ENCODE peak calls at places on chromosomes 13 and 19, in seven cellular contexts. B is omental fat pad, H is breast epithelium, Z is cardiac muscle cell, N is WERI-Rb-1, G is pancreas, M is endothelial cell. S is an unnamed sample.

GRCh38 chr19:3304871-3305423 is 61.4 kb upstream of the NFIC start:
- DNase-seq in B (peak), H (peak), Z (peak), N (peak), G (peak), M (peak), S (peak)

GRCh38 chr19:46983097-46983496 is 36.5 kb upstream of the NPAS1 start:
- DNase-seq in B (no peak), H (no peak), Z (no peak), N (no peak), G (no peak), M (no peak), S (no peak)

GRCh38 chr13:35978607-35979316 is 152.4 kb downstream of the DCLK1 start:
- DNase-seq in B (no peak), H (no peak), Z (peak), N (peak), G (no peak), M (peak), S (no peak)

GRCh38 chr13:41311607-41312500 is 787 bp downstream of the NAA16 start:
- DNase-seq in B (peak), H (no peak), Z (peak), N (peak), G (peak), M (peak), S (peak)

GRCh38 chr19:31969110-31969509 is 376.3 kb upstream of the ZNF507 start:
- DNase-seq in B (no peak), H (no peak), Z (no peak), N (no peak), G (no peak), M (no peak), S (no peak)

GRCh38 chr13:50425772-50426171 is 410.5 kb downstream of the KCNRG start:
- DNase-seq in B (no peak), H (no peak), Z (no peak), N (no peak), G (no peak), M (no peak), S (no peak)

GRCh38 chr13:103101500-103101899 is 35.3 kb upstream of the SLC10A2 start:
- DNase-seq in B (no peak), H (no peak), Z (no peak), N (no peak), G (no peak), M (no peak), S (no peak)

GRCh38 chr13:110323172-110323851 is 16.2 kb downstream of the COL4A2 start:
- DNase-seq in B (no peak), H (no peak), Z (no peak), N (no peak), G (no peak), M (no peak), S (no peak)

GRCh38 chr19:17404621-17405249 is 695 bp downstream of the BST2 start:
- DNase-seq in B (no peak), H (no peak), Z (no peak), N (no peak), G (no peak), M (no peak), S (no peak)

GRCh38 chr13:68727165-68727564 is 1380.5 kb upstream of the ATXN8OS start:
- DNase-seq in B (no peak), H (no peak), Z (no peak), N (no peak), G (no peak), M (no peak), S (no peak)

GRCh38 chr19:39469567-39469966 is 11.1 kb upstream of the TIMM50 start:
- DNase-seq in B (no peak), H (no peak), Z (no peak), N (no peak), G (no peak), M (no peak), S (no peak)

GRCh38 chr19:17348700-17349099 is 11.3 kb downstream of the GTPBP3 start:
- DNase-seq in B (no peak), H (peak), Z (peak), N (no peak), G (no peak), M (peak), S (peak)

GRCh38 chr13:113612626-113613025 is 28.1 kb downstream of the TFDP1 start:
- DNase-seq in B (no peak), H (no peak), Z (no peak), N (no peak), G (no peak), M (no peak), S (no peak)

GRCh38 chr13:27349458-27349857 is 75.0 kb upstream of the GTF3A start:
- DNase-seq in B (no peak), H (no peak), Z (peak), N (no peak), G (no peak), M (no peak), S (no peak)

GRCh38 chr13:21595546-21595822 is 8.5 kb downstream of the MICU2 start:
- DNase-seq in B (no peak), H (no peak), Z (no peak), N (no peak), G (no peak), M (no peak), S (no peak)

GRCh38 chr13:98507060-98507797 is 69.7 kb downstream of the STK24 start:
- DNase-seq in B (no peak), H (peak), Z (peak), N (no peak), G (peak), M (peak), S (no peak)

GRCh38 chr13:49023441-49023840 is 47.7 kb downstream of the FNDC3A start:
- DNase-seq in B (no peak), H (no peak), Z (peak), N (no peak), G (no peak), M (no peak), S (no peak)

GRCh38 chr13:95608640-95609280 is 35.7 kb downstream of the DZIP1 start:
- DNase-seq in B (no peak), H (no peak), Z (no peak), N (peak), G (no peak), M (no peak), S (no peak)

GRCh38 chr13:73938375-73939070 is 195.7 kb downstream of the KLF12 start:
- DNase-seq in B (no peak), H (no peak), Z (peak), N (no peak), G (no peak), M (no peak), S (no peak)

GRCh38 chr13:22270881-22271280 is 600.0 kb downstream of the FGF9 start:
- DNase-seq in B (no peak), H (no peak), Z (no peak), N (no peak), G (no peak), M (no peak), S (no peak)

GRCh38 chr19:45879055-45879454 is 6.9 kb downstream of the IRF2BP1 start:
- DNase-seq in B (no peak), H (peak), Z (no peak), N (no peak), G (peak), M (no peak), S (no peak)

GRCh38 chr19:55091126-55091910 is 15.6 kb downstream of the EPS8L1 start:
- DNase-seq in B (no peak), H (no peak), Z (no peak), N (no peak), G (no peak), M (no peak), S (no peak)

GRCh38 chr13:110187501-110188161 is 119.3 kb downstream of the COL4A1 start:
- DNase-seq in B (peak), H (no peak), Z (peak), N (no peak), G (peak), M (no peak), S (no peak)

GRCh38 chr19:40822161-40822560 is 23.2 kb downstream of the EGLN2 start:
- DNase-seq in B (no peak), H (no peak), Z (no peak), N (peak), G (no peak), M (no peak), S (no peak)

GRCh38 chr19:17249887-17250548 is 4.3 kb upstream of the NR2F6 start:
- DNase-seq in B (no peak), H (no peak), Z (no peak), N (no peak), G (no peak), M (no peak), S (no peak)

GRCh38 chr19:3324405-3324856 is 42.0 kb upstream of the NFIC start:
- DNase-seq in B (peak), H (no peak), Z (peak), N (peak), G (no peak), M (peak), S (peak)

GRCh38 chr13:93224545-93224944 is 2.1 kb upstream of the GPC6 start:
- DNase-seq in B (no peak), H (no peak), Z (peak), N (no peak), G (no peak), M (no peak), S (no peak)

GRCh38 chr13:78241278-78241919 is 322.8 kb upstream of the EDNRB start:
- DNase-seq in B (no peak), H (no peak), Z (peak), N (peak), G (no peak), M (peak), S (peak)

GRCh38 chr13:31824705-31825512 is 85.6 kb downstream of the RXFP2 start:
- DNase-seq in B (no peak), H (no peak), Z (peak), N (no peak), G (no peak), M (no peak), S (no peak)

GRCh38 chr13:26425439-26426358 is 131.8 kb upstream of the WASF3 start:
- DNase-seq in B (no peak), H (no peak), Z (no peak), N (no peak), G (no peak), M (no peak), S (no peak)

GRCh38 chr19:3275583-3276340 is 51.3 kb downstream of the CELF5 start:
- DNase-seq in B (peak), H (peak), Z (peak), N (peak), G (peak), M (peak), S (peak)

GRCh38 chr13:50891206-50891605 is 18.4 kb upstream of the RNASEH2B start:
- DNase-seq in B (no peak), H (no peak), Z (no peak), N (no peak), G (no peak), M (no peak), S (no peak)

GRCh38 chr19:32570081-32570785 is 10.8 kb upstream of the PDCD5 start:
- DNase-seq in B (no peak), H (peak), Z (peak), N (peak), G (no peak), M (peak), S (peak)

GRCh38 chr13:99316657-99317244 is 9.6 kb upstream of the GPR183 start:
- DNase-seq in B (no peak), H (no peak), Z (no peak), N (no peak), G (peak), M (no peak), S (no peak)

DNA sequence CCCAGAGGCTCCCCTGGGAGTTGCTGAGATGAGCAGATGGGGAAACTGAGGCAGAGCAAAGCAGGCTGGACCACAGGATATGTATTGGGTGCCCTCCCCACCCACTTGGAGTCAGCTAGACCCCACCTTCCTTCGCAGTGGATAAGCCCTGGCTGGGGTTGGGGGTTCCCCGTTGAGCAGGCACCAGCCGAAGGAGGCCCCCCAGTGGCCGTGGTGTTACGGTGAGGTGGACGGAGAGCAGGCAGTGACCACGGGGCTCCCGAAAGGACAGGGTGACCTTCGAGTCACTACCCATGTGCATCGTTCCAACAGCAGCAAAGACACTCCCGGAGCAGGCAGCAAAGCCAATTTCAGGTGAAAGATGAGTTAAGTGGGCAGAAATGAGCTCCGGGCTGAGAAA is 62.4 kb upstream of the ADGRE5 start:
- DNase-seq in B (no peak), H (no peak), Z (no peak), N (peak), G (no peak), M (peak), S (no peak)
- TF ChIP-seq CTCF in B (no peak), H (no peak), Z (peak), N (peak), G (no peak), M (no peak), S (no peak)

GRCh38 chr19:43658001-43658400 is 12.0 kb downstream of the PLAUR start:
- DNase-seq in B (no peak), H (no peak), Z (no peak), N (no peak), G (no peak), M (no peak), S (no peak)

GRCh38 chr19:43664008-43664407 is 6.0 kb downstream of the PLAUR start:
- DNase-seq in B (no peak), H (no peak), Z (no peak), N (no peak), G (no peak), M (no peak), S (no peak)

GRCh38 chr19:43667524-43668405 is 2.2 kb downstream of the PLAUR start:
- DNase-seq in B (peak), H (no peak), Z (peak), N (no peak), G (peak), M (peak), S (no peak)

GRCh38 chr19:43660301-43660700 is 9.7 kb downstream of the PLAUR start:
- DNase-seq in B (no peak), H (no peak), Z (no peak), N (no peak), G (no peak), M (no peak), S (no peak)

GRCh38 chr19:43662487-43662886 is 7.5 kb downstream of the PLAUR start:
- DNase-seq in B (no peak), H (no peak), Z (peak), N (peak), G (no peak), M (no peak), S (no peak)
- TF ChIP-seq CTCF in B (no peak), H (no peak), Z (peak), N (peak), G (no peak), M (peak), S (peak)

GRCh38 chr19:5478925-5479588 is 23.8 kb downstream of the ZNRF4 start:
- DNase-seq in B (no peak), H (no peak), Z (no peak), N (no peak), G (no peak), M (no peak), S (no peak)

GRCh38 chr19:5478241-5478924 is 23.2 kb downstream of the ZNRF4 start:
- DNase-seq in B (no peak), H (no peak), Z (no peak), N (no peak), G (no peak), M (no peak), S (no peak)

GRCh38 chr19:5479958-5480357 is 24.7 kb downstream of the ZNRF4 start:
- DNase-seq in B (no peak), H (no peak), Z (no peak), N (peak), G (no peak), M (no peak), S (no peak)

GRCh38 chr19:5481957-5482356 is 26.7 kb downstream of the ZNRF4 start:
- DNase-seq in B (no peak), H (no peak), Z (no peak), N (no peak), G (no peak), M (no peak), S (no peak)

DNA sequence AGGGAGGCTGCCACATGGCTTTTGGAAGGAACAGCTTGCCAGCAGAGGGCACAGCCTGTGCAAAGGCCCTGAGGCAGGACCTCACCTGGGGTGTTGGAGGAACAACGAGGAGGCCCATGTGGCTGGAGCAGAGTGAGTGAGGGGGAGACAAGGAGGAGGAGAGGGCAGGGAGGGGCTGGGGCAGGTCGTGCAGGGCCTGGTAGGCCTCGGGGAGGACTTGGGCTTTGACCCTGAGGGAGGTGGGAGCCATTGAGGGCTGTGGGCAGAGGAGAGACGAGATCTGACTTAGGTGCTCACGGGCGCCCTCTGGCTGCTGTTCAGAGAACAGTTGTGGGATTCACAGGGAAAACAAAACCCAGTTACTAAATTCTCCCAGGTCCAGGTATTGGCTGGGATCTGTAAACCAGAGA is 25.2 kb downstream of the ZNRF4 start:
- DNase-seq in B (no peak), H (no peak), Z (peak), N (peak), G (no peak), M (peak), S (no peak)
- TF ChIP-seq CTCF in B (no peak), H (peak), Z (peak), N (peak), G (peak), M (peak), S (peak)

GRCh38 chr13:23811366-23812027 is 77.7 kb downstream of the MIPEP start:
- DNase-seq in B (no peak), H (no peak), Z (no peak), N (no peak), G (no peak), M (no peak), S (no peak)

GRCh38 chr13:23813635-23814034 is 75.6 kb downstream of the MIPEP start:
- DNase-seq in B (no peak), H (no peak), Z (no peak), N (no peak), G (no peak), M (no peak), S (no peak)

GRCh38 chr13:23808803-23809202 is 80.4 kb downstream of the MIPEP start:
- DNase-seq in B (no peak), H (no peak), Z (no peak), N (no peak), G (no peak), M (no peak), S (no peak)

GRCh38 chr13:23806874-23807522 is 82.2 kb downstream of the MIPEP start:
- DNase-seq in B (no peak), H (no peak), Z (no peak), N (no peak), G (no peak), M (no peak), S (no peak)

DNA sequence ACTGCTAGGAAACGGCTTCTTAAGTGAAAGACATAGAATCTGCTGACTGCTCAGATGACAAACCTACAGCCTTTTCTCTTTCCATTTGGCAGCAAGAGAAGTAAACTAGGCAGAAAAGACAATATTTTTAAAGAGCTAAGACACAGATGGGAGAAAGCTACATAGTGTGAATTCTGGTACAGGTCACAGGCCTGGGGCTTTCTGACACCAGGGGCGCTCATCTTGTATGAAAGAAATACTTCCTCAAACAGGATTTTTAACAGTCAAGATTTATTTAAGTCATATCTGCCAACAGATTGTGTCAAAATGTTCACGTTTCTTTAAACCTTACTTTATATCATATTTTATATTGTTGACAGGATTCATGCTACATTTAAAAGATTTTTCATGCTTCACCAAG is 78.4 kb downstream of the MIPEP start:
- DNase-seq in B (no peak), H (no peak), Z (no peak), N (no peak), G (no peak), M (no peak), S (no peak)
- TF ChIP-seq CTCF in B (no peak), H (no peak), Z (no peak), N (no peak), G (no peak), M (no peak), S (no peak)

GRCh38 chr19:1560281-1560882 is 7.7 kb downstream of the MEX3D start:
- DNase-seq in B (no peak), H (no peak), Z (no peak), N (no peak), G (no peak), M (no peak), S (no peak)

GRCh38 chr19:1556639-1557070 is 11.5 kb downstream of the MEX3D start:
- DNase-seq in B (no peak), H (no peak), Z (no peak), N (no peak), G (no peak), M (no peak), S (no peak)

GRCh38 chr19:1555802-1556638 is 12.1 kb downstream of the MEX3D start:
- DNase-seq in B (no peak), H (no peak), Z (no peak), N (no peak), G (no peak), M (no peak), S (no peak)

GRCh38 chr19:1561236-1561842 is 6.8 kb downstream of the MEX3D start:
- DNase-seq in B (no peak), H (no peak), Z (no peak), N (no peak), G (no peak), M (no peak), S (no peak)

GRCh38 chr19:1558552-1558951 is 9.6 kb downstream of the MEX3D start:
- DNase-seq in B (no peak), H (no peak), Z (no peak), N (no peak), G (no peak), M (no peak), S (no peak)
- TF ChIP-seq CTCF in B (no peak), H (no peak), Z (no peak), N (no peak), G (no peak), M (no peak), S (no peak)

GRCh38 chr19:48719263-48720171 is at the start of gene MAMSTR:
- DNase-seq in B (no peak), H (no peak), Z (no peak), N (peak), G (peak), M (no peak), S (no peak)
- TF ChIP-seq CTCF in B (no peak), H (no peak), Z (no peak), N (peak), G (no peak), M (no peak), S (no peak)

DNA sequence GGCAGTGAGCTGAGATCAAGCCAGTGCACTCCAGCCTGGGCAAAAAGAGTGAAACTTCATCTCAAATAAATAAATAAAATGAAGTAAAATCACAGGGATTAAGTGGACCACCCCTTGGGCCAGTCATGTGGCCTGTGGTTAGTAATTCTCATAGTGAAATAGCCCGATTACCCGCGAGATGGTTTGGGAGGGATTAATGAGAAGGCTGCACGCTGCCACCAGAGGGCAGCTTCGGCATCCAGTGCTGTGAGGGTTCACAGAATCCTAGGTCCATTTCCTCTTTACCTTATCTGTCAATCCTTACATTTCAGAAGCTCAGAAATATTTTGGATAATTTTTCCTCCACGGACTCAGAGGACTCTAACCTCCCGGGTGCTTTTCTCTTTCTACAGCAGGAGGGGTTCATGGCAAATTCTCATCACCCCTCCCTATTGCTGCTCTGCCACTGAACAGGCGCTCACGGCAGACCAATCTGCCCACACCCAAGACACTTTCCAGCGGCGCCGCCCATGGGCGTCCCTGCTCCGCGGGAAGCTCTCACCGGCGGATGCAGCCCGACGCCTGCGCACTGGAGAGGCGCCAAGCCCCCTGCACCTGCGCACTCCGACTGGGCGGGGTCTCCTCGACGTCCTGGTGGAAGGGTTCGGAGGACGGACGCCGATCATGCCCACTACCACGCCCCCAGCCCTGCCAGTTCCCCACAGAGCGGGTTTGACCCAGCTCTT is 11.0 kb downstream of the ZNF835 start:
- DNase-seq in B (no peak), H (no peak), Z (no peak), N (no peak), G (peak), M (no peak), S (no peak)
- TF ChIP-seq CTCF in B (no peak), H (no peak), Z (no peak), N (peak), G (no peak), M (no peak), S (no peak)

S was measured in mesothelial cell of epicardium.